ENCODE peak calls at places on chromosomes 13 and 19, in six cellular contexts. Q, S, F, W, D and N are unnamed samples.

GRCh38 chr13:114064516-114065140 is 67.8 kb downstream of the RASA3 start:
- DNase-seq in Q (no peak), W (peak), S (no peak), F (no peak), D (no peak), N (peak)

GRCh38 chr13:19665427-19665859 is 32.0 kb downstream of the MPHOSPH8 start:
- DNase-seq in Q (no peak), W (peak), F (no peak), D (no peak), S (no peak), N (peak)

GRCh38 chr19:1424182-1424955 is 13.8 kb upstream of the RPS15 start:
- DNase-seq in Q (no peak), F (no peak), W (no peak), S (no peak), D (no peak), N (no peak)

GRCh38 chr13:75489502-75490263 is 7.7 kb upstream of the TBC1D4 start:
- DNase-seq in F (peak), W (no peak), Q (no peak), S (peak), D (no peak), N (no peak)

GRCh38 chr19:4831351-4832340 is at the start of gene TICAM1:
- DNase-seq in S (peak), D (peak), F (peak), Q (peak), W (peak), N (peak)

GRCh38 chr13:41506312-41506711 is 49.0 kb downstream of the RGCC start:
- DNase-seq in F (no peak), S (no peak), Q (no peak), D (no peak), W (no peak), N (no peak)

GRCh38 chr19:2503521-2504109 is 27.7 kb downstream of the GADD45B start:
- DNase-seq in Q (no peak), F (peak), S (no peak), W (no peak), D (no peak), N (no peak)

GRCh38 chr13:106372199-106373160 is 163.0 kb downstream of the EFNB2 start:
- DNase-seq in D (no peak), W (no peak), F (peak), Q (no peak), S (no peak), N (no peak)

GRCh38 chr19:7541481-7541824 is 5.9 kb downstream of the PNPLA6 start:
- DNase-seq in S (no peak), Q (no peak), W (peak), F (no peak), D (no peak), N (no peak)

GRCh38 chr19:53910170-53910518 is 1.1 kb downstream of the CACNG7 start:
- DNase-seq in S (no peak), F (no peak), Q (no peak), W (peak), D (no peak), N (no peak)

GRCh38 chr19:38213911-38214625 is 10.0 kb downstream of the DPF1 start:
- DNase-seq in W (no peak), D (no peak), Q (no peak), S (no peak), F (peak), N (no peak)